ENCODE peak calls at places on chromosomes 4 and X, in seven cellular contexts. H is dorsolateral prefrontal cortex, K is Calu3, U is upper lobe of left lung, Z is endothelial cell of umbilical vein, R is lower lobe of right lung, C is astrocyte of the spinal cord. G is an unnamed sample.
A peak's percentile ranks its signal among the peaks of the same experiment; 100 is the strongest.

GRCh38 chrX:54494970-54495813 is 842 bp downstream of the FGD1 start:
- DNase-seq in H (no peak), K (no peak), U (no peak), Z (peak; percentile 28), R (peak; percentile 43), C (peak; percentile 19), G (peak; percentile 39)

GRCh38 chrX:124145749-124146148 is 184.2 kb downstream of the STAG2 start:
- DNase-seq in H (no peak), K (no peak), U (no peak), Z (no peak), R (no peak), C (no peak), G (no peak)

GRCh38 chr4:124135409-124135813 is 577.1 kb downstream of the ANKRD50 start:
- DNase-seq in H (no peak), K (no peak), U (no peak), Z (no peak), R (no peak), C (peak; percentile 92), G (no peak)

GRCh38 chr4:26020896-26021295 is 106.9 kb downstream of the SMIM20 start:
- DNase-seq in H (no peak), K (no peak), U (peak; percentile 35), Z (peak; percentile 19), R (no peak), C (peak; percentile 79), G (no peak)

GRCh38 chr4:89134775-89135319 is 23.5 kb downstream of the TIGD2 start:
- DNase-seq in H (no peak), K (no peak), U (no peak), Z (peak; percentile 68), R (no peak), C (peak; percentile 72), G (no peak)

GRCh38 chr4:8396762-8397406 is 43.6 kb downstream of the ACOX3 start:
- DNase-seq in H (no peak), K (no peak), U (no peak), Z (no peak), R (no peak), C (no peak), G (no peak)

GRCh38 chr4:2937986-2938385 is 25.2 kb downstream of the NOP14 start:
- DNase-seq in H (no peak), K (no peak), U (peak; percentile 6), Z (no peak), R (no peak), C (no peak), G (no peak)

GRCh38 chr4:56723201-56723605 is 42.1 kb upstream of the HOPX start:
- DNase-seq in H (no peak), K (no peak), U (no peak), Z (no peak), R (no peak), C (no peak), G (no peak)

GRCh38 chr4:70183168-70183939 is 12.2 kb upstream of the ODAM start:
- DNase-seq in H (no peak), K (peak; percentile 60), U (peak; percentile 21), Z (peak; percentile 53), R (no peak), C (peak; percentile 32), G (peak; percentile 50)

GRCh38 chrX:41148553-41148952 is 63.3 kb downstream of the USP9X start:
- DNase-seq in H (no peak), K (no peak), U (no peak), Z (peak; percentile 62), R (no peak), C (peak; percentile 81), G (no peak)

GRCh38 chrX:14673764-14674163 is 144.4 kb downstream of the GLRA2 start:
- DNase-seq in H (no peak), K (peak; percentile 76), U (no peak), Z (peak; percentile 80), R (no peak), C (peak; percentile 87), G (no peak)

GRCh38 chr4:33543941-33544450 is 2700.3 kb downstream of the ARAP2 start:
- DNase-seq in H (no peak), K (no peak), U (no peak), Z (no peak), R (no peak), C (no peak), G (no peak)

GRCh38 chrX:65034641-65035450 is 58.6 kb upstream of the ZC4H2 start:
- DNase-seq in H (peak; percentile 77), K (peak; percentile 63), U (peak; percentile 70), Z (peak; percentile 53), R (peak; percentile 58), C (peak; percentile 50), G (peak; percentile 86)

GRCh38 chrX:116285506-116285905 is 115.0 kb downstream of the AGTR2 start:
- DNase-seq in H (no peak), K (no peak), U (no peak), Z (no peak), R (no peak), C (no peak), G (no peak)

GRCh38 chrX:135436456-135436855 is 14.7 kb downstream of the SMIM10L2A start:
- DNase-seq in H (no peak), K (no peak), U (no peak), Z (no peak), R (no peak), C (no peak), G (no peak)

GRCh38 chrX:108699368-108699767 is 37.0 kb downstream of the IRS4 start:
- DNase-seq in H (no peak), K (no peak), U (no peak), Z (peak; percentile 42), R (no peak), C (peak; percentile 36), G (no peak)

GRCh38 chr4:48255130-48255958 is 14.3 kb downstream of the TEC start:
- DNase-seq in H (no peak), K (no peak), U (no peak), Z (no peak), R (no peak), C (no peak), G (no peak)

GRCh38 chr4:18536420-18536819 is 514.9 kb upstream of the LCORL start:
- DNase-seq in H (no peak), K (no peak), U (no peak), Z (peak; percentile 32), R (no peak), C (no peak), G (no peak)

GRCh38 chr4:128716325-128716724 is 93.2 kb upstream of the JADE1 start:
- DNase-seq in H (no peak), K (no peak), U (no peak), Z (no peak), R (no peak), C (no peak), G (no peak)

GRCh38 chrX:114650351-114650750 is 66.5 kb downstream of the HTR2C start:
- DNase-seq in H (no peak), K (no peak), U (no peak), Z (no peak), R (no peak), C (no peak), G (no peak)

GRCh38 chr4:138875886-138876608 is 139.5 kb upstream of the NOCT start:
- DNase-seq in H (no peak), K (no peak), U (no peak), Z (peak; percentile 56), R (no peak), C (peak; percentile 79), G (no peak)

GRCh38 chrX:12894074-12894691 is 12.2 kb upstream of the TLR8 start:
- DNase-seq in H (peak; percentile 31), K (peak; percentile 40), U (no peak), Z (peak; percentile 38), R (peak; percentile 55), C (peak; percentile 29), G (peak; percentile 29)

GRCh38 chr4:138192113-138192512 is 50.0 kb downstream of the SLC7A11 start:
- DNase-seq in H (no peak), K (no peak), U (no peak), Z (peak; percentile 40), R (no peak), C (peak; percentile 17), G (no peak)

DNA sequence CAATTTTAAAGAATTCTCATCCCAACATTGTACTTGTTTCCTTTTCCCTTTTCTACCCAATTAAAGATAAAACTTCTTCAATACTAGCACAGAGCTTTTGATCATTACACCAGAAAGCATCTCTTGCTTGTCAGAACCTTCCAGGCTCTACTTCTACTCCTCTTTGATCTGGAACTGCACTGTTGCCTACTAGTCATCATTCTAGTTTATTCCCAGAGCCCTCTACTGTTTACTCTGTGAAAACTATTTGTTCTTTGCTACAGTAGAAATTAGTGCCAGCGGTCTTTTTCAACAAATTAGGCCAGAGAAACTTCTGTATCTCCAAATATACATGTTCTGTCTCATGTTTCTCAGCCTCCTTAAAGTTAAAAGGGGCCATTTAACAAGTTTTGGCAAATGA is 46.8 kb upstream of the TMPRSS11F start:
- DNase-seq in H (no peak), K (no peak), U (no peak), Z (no peak), R (no peak), C (no peak), G (no peak)
- TF ChIP-seq CTCF in H (no peak), K (no peak), U (no peak), Z (no peak), R (no peak), C (no peak), G (no peak)

GRCh38 chr4:130747842-130748241 is 1651.9 kb downstream of the C4orf33 start:
- DNase-seq in H (no peak), K (no peak), U (no peak), Z (no peak), R (no peak), C (peak; percentile 24), G (no peak)
- TF ChIP-seq CTCF in H (no peak), K (no peak), U (no peak), Z (no peak), R (no peak), C (peak; percentile 35), G (peak; percentile 17)

GRCh38 chr4:74534936-74535335 is 90.0 kb downstream of the AREG start:
- DNase-seq in H (no peak), K (no peak), U (no peak), Z (no peak), R (no peak), C (no peak), G (no peak)

GRCh38 chr4:74537459-74537858 is 92.5 kb downstream of the AREG start:
- DNase-seq in H (no peak), K (no peak), U (no peak), Z (no peak), R (no peak), C (no peak), G (no peak)

GRCh38 chr4:74535471-74535870 is 90.5 kb downstream of the AREG start:
- DNase-seq in H (no peak), K (no peak), U (no peak), Z (no peak), R (no peak), C (no peak), G (no peak)

GRCh38 chr4:74534121-74534520 is 89.2 kb downstream of the AREG start:
- DNase-seq in H (no peak), K (no peak), U (no peak), Z (no peak), R (no peak), C (no peak), G (no peak)

GRCh38 chr4:74536557-74536956 is 91.6 kb downstream of the AREG start:
- DNase-seq in H (no peak), K (no peak), U (no peak), Z (peak; percentile 47), R (no peak), C (peak; percentile 38), G (no peak)
- TF ChIP-seq CTCF in H (no peak), K (no peak), U (no peak), Z (no peak), R (peak; percentile 11), C (peak; percentile 32), G (no peak)

DNA sequence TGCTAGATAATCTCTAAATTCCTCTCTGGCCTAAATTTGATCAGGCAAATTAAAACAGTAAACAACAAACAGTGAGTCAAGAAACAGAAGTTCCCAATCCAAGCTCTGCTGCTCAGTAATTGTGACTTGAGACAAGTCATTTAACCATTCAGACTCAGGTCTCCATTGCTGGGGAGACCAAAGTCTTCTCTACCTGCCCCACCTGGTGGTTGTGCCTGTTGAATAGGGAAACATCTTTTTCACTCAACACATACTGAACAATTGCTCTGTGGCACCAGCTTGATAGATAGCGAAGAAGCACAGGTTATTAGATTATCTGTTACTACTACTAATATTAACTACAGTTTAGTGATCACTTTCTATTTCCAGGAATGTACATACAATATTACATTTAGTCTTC is 112.1 kb upstream of the EOLA2 start:
- DNase-seq in H (no peak), K (peak; percentile 14), U (no peak), Z (no peak), R (no peak), C (no peak), G (no peak)
- TF ChIP-seq CTCF in H (no peak), K (no peak), U (no peak), Z (no peak), R (no peak), C (no peak), G (no peak)

G was measured in nephron progenitor cell.